ENCODE peak calls at places on chromosomes 11 and 22, in seven cellular contexts. S, T, F, U, B, D and N are unnamed samples.

GRCh38 chr11:2573240-2574042 is 126.4 kb downstream of the KCNQ1OT1 start:
- DNase-seq in S (no peak), T (no peak), F (no peak), U (no peak), B (no peak), D (peak), N (no peak)

GRCh38 chr11:120863359-120863758 is 160.5 kb upstream of the TBCEL start:
- DNase-seq in S (peak), T (no peak), F (no peak), U (no peak), B (no peak), D (no peak), N (no peak)

GRCh38 chr22:24416095-24416494 is 11.3 kb upstream of the ADORA2A start:
- DNase-seq in S (no peak), T (no peak), F (no peak), U (no peak), B (peak), D (no peak), N (no peak)

GRCh38 chr11:83819936-83820549 is 533.9 kb upstream of the CCDC90B start:
- DNase-seq in S (peak), T (peak), F (peak), U (peak), B (peak), D (no peak), N (no peak)

GRCh38 chr11:44223261-44223660 is 86.7 kb downstream of the ALX4 start:
- DNase-seq in S (no peak), T (no peak), F (no peak), U (peak), B (no peak), D (no peak), N (no peak)

GRCh38 chr11:7511405-7511804 is 2.4 kb upstream of the PPFIBP2 start:
- DNase-seq in S (no peak), T (no peak), F (no peak), U (no peak), B (no peak), D (peak), N (peak)

GRCh38 chr22:50302564-50302963 is 4.9 kb downstream of the PLXNB2 start:
- DNase-seq in S (no peak), T (no peak), F (no peak), U (no peak), B (peak), D (no peak), N (no peak)

GRCh38 chr22:24049211-24049610 is 38.1 kb downstream of the CABIN1 start:
- DNase-seq in S (no peak), T (no peak), F (no peak), U (no peak), B (no peak), D (no peak), N (no peak)

GRCh38 chr11:71252434-71252781 is at the start of gene SHANK2:
- DNase-seq in S (peak), T (no peak), F (no peak), U (no peak), B (peak), D (no peak), N (no peak)

GRCh38 chr22:20450551-20450906 is 12.9 kb upstream of the SCARF2 start:
- DNase-seq in S (no peak), T (no peak), F (no peak), U (no peak), B (no peak), D (no peak), N (no peak)

GRCh38 chr22:40583058-40583741 is 53.3 kb downstream of the MRTFA start:
- DNase-seq in S (no peak), T (no peak), F (no peak), U (no peak), B (no peak), D (no peak), N (no peak)

GRCh38 chr11:103586756-103587155 is 449.7 kb upstream of the DDI1 start:
- DNase-seq in S (no peak), T (no peak), F (no peak), U (no peak), B (no peak), D (no peak), N (no peak)

GRCh38 chr22:41620646-41621098 is at the start of gene DESI1:
- DNase-seq in S (no peak), T (no peak), F (no peak), U (no peak), B (no peak), D (no peak), N (no peak)

GRCh38 chr11:126115820-126116319 is 53.2 kb upstream of the CDON start:
- DNase-seq in S (no peak), T (no peak), F (peak), U (peak), B (peak), D (peak), N (peak)

GRCh38 chr22:29782061-29782845 is 15.1 kb downstream of the UQCR10 start:
- DNase-seq in S (no peak), T (no peak), F (no peak), U (peak), B (no peak), D (peak), N (peak)

GRCh38 chr11:33366918-33367317 is 109.7 kb downstream of the HIPK3 start:
- DNase-seq in S (no peak), T (no peak), F (no peak), U (no peak), B (no peak), D (no peak), N (no peak)

GRCh38 chr22:26197427-26197826 is 28.2 kb downstream of the SEZ6L start:
- DNase-seq in S (no peak), T (no peak), F (no peak), U (no peak), B (no peak), D (no peak), N (no peak)

GRCh38 chr11:60756307-60757032 is at the start of gene MS4A15:
- DNase-seq in S (peak), T (no peak), F (no peak), U (peak), B (peak), D (peak), N (no peak)

GRCh38 chr11:8056810-8057463 is 24.1 kb upstream of the TUB start:
- DNase-seq in S (no peak), T (no peak), F (no peak), U (peak), B (no peak), D (peak), N (peak)

GRCh38 chr11:30002157-30002556 is 14.7 kb downstream of the KCNA4 start:
- DNase-seq in S (no peak), T (no peak), F (no peak), U (no peak), B (no peak), D (no peak), N (no peak)

GRCh38 chr11:2194877-2195755 is 23.5 kb upstream of the TH start:
- DNase-seq in S (no peak), T (peak), F (no peak), U (peak), B (peak), D (no peak), N (no peak)

GRCh38 chr11:115501895-115502589 is 2.2 kb downstream of the CADM1 start:
- DNase-seq in S (no peak), T (no peak), F (peak), U (no peak), B (peak), D (no peak), N (no peak)

GRCh38 chr22:18156878-18157713 is 7.1 kb downstream of the USP18 start:
- DNase-seq in S (peak), T (no peak), F (peak), U (peak), B (peak), D (peak), N (peak)

GRCh38 chr11:121473064-121473777 is 20.5 kb upstream of the SORL1-AS1 start:
- DNase-seq in S (no peak), T (no peak), F (no peak), U (no peak), B (no peak), D (no peak), N (no peak)

GRCh38 chr11:119763071-119763715 is 34.2 kb upstream of the NECTIN1 start:
- DNase-seq in S (no peak), T (no peak), F (no peak), U (no peak), B (no peak), D (no peak), N (no peak)

GRCh38 chr22:30411780-30412179 is 13.8 kb upstream of the MTFP1 start:
- DNase-seq in S (peak), T (no peak), F (no peak), U (no peak), B (no peak), D (no peak), N (no peak)

GRCh38 chr22:26677217-26677616 is 19.8 kb downstream of the MIAT start:
- DNase-seq in S (no peak), T (no peak), F (no peak), U (no peak), B (no peak), D (no peak), N (no peak)

GRCh38 chr11:35934981-35935380 is 8.9 kb upstream of the LDLRAD3 start:
- DNase-seq in S (no peak), T (no peak), F (no peak), U (no peak), B (no peak), D (no peak), N (no peak)

GRCh38 chr11:67410369-67410831 is 5.1 kb upstream of the CARNS1 start:
- DNase-seq in S (no peak), T (no peak), F (no peak), U (no peak), B (no peak), D (no peak), N (no peak)

GRCh38 chr22:42974223-42974622 is 40.7 kb downstream of the PACSIN2 start:
- DNase-seq in S (no peak), T (no peak), F (no peak), U (no peak), B (no peak), D (no peak), N (no peak)

GRCh38 chr11:7490054-7490453 is 4.7 kb downstream of the OLFML1 start:
- DNase-seq in S (peak), T (no peak), F (no peak), U (peak), B (no peak), D (no peak), N (no peak)

GRCh38 chr22:19344420-19344819 is 52.9 kb upstream of the CLTCL1 start:
- DNase-seq in S (no peak), T (no peak), F (no peak), U (no peak), B (no peak), D (no peak), N (no peak)

GRCh38 chr11:92022499-92022898 is 202.1 kb upstream of the FAT3 start:
- DNase-seq in S (no peak), T (no peak), F (no peak), U (no peak), B (no peak), D (no peak), N (no peak)

GRCh38 chr11:130908061-130908460 is 8.2 kb downstream of the SNX19 start:
- DNase-seq in S (no peak), T (no peak), F (no peak), U (no peak), B (no peak), D (no peak), N (no peak)

GRCh38 chr11:26867286-26867685 is 126.6 kb upstream of the FIBIN start:
- DNase-seq in S (no peak), T (no peak), F (no peak), U (no peak), B (no peak), D (no peak), N (no peak)

GRCh38 chr22:50326959-50327710 is at the start of gene DENND6B:
- DNase-seq in S (no peak), T (peak), F (peak), U (peak), B (peak), D (peak), N (no peak)

GRCh38 chr11:83057721-83058120 is 14.0 kb downstream of the RAB30 start:
- DNase-seq in S (no peak), T (no peak), F (no peak), U (no peak), B (no peak), D (no peak), N (no peak)

GRCh38 chr22:29587938-29588699 is 7.2 kb upstream of the NIPSNAP1 start:
- DNase-seq in S (peak), T (no peak), F (no peak), U (peak), B (no peak), D (no peak), N (no peak)

GRCh38 chr22:36301384-36301828 is 48.5 kb downstream of the APOL1 start:
- DNase-seq in S (peak), T (peak), F (peak), U (peak), B (peak), D (peak), N (peak)

GRCh38 chr11:118418770-118419169 is 17.4 kb downstream of the ATP5MG start:
- DNase-seq in S (no peak), T (no peak), F (no peak), U (no peak), B (no peak), D (no peak), N (no peak)